ENCODE peak calls at places on chromosomes 4 and X, in eight cellular contexts. W, M, I, Q, F, H, E and Y are unnamed samples.

GRCh38 chr4:13912966-13913365 is 285.4 kb upstream of the BOD1L1 start:
- DNase-seq in W (no peak), M (no peak), I (no peak), Q (peak), F (no peak), H (no peak), E (no peak), Y (no peak)

GRCh38 chr4:124334119-124334518 is 378.4 kb downstream of the ANKRD50 start:
- DNase-seq in W (no peak), M (no peak), I (no peak), Q (peak), F (peak), H (no peak), E (peak), Y (peak)

GRCh38 chr4:182885022-182885737 is 32.0 kb downstream of the DCTD start:
- DNase-seq in W (no peak), M (no peak), I (no peak), Q (no peak), F (no peak), H (no peak), E (peak), Y (peak)

GRCh38 chr4:113317523-113317922 is 268.1 kb downstream of the ANK2 start:
- DNase-seq in W (no peak), M (no peak), I (no peak), Q (no peak), F (no peak), H (no peak), E (no peak), Y (no peak)

GRCh38 chr4:113350576-113350975 is 301.1 kb downstream of the ANK2 start:
- DNase-seq in W (no peak), M (no peak), I (no peak), Q (no peak), F (no peak), H (no peak), E (no peak), Y (no peak)

GRCh38 chrX:2502668-2503519 is 2.1 kb upstream of the DHRSX start:
- DNase-seq in W (no peak), M (no peak), I (no peak), Q (peak), F (no peak), H (no peak), E (no peak), Y (peak)

GRCh38 chr4:165208741-165209388 is 1.5 kb downstream of the KLHL2 start:
- DNase-seq in W (no peak), M (no peak), I (no peak), Q (peak), F (no peak), H (no peak), E (peak), Y (peak)

GRCh38 chr4:113094802-113095201 is 45.3 kb downstream of the ANK2 start:
- DNase-seq in W (no peak), M (no peak), I (no peak), Q (peak), F (peak), H (no peak), E (peak), Y (peak)

GRCh38 chrX:8341814-8342590 is 122.6 kb upstream of the VCX3B start:
- DNase-seq in W (no peak), M (no peak), I (no peak), Q (no peak), F (no peak), H (no peak), E (peak), Y (peak)

GRCh38 chr4:1058198-1058996 is 47.0 kb downstream of the FGFRL1 start:
- DNase-seq in W (no peak), M (no peak), I (no peak), Q (no peak), F (no peak), H (peak), E (no peak), Y (no peak)

GRCh38 chr4:176579233-176579632 is 213.5 kb downstream of the VEGFC start:
- DNase-seq in W (no peak), M (no peak), I (no peak), Q (peak), F (no peak), H (no peak), E (no peak), Y (no peak)
- TF ChIP-seq CTCF in W (no peak), M (no peak), I (no peak), Q (no peak), F (no peak), H (no peak), E (no peak), Y (no peak)

DNA sequence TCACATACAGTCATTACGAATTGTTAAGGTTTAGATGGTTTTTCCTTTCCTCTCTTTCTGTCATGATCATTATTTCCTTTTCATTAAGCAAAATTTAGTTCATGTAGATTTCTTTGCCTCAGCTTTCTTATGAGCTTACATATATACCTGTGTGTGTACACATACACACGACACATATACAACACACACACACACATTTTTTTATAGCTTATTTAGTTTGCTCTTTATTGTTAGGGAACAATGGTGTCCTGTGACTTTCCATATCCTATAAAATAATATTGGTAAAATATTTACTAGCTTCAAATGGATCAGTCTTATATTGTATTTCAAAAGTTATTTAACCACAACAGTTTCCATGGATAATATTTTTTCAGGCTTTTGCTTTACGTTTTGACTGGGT is 840.7 kb downstream of the PCDH18 start:
- DNase-seq in W (no peak), M (no peak), I (no peak), Q (no peak), F (no peak), H (no peak), E (no peak), Y (no peak)
- TF ChIP-seq CTCF in W (no peak), M (no peak), I (no peak), Q (no peak), F (no peak), H (no peak), E (no peak), Y (no peak)

DNA sequence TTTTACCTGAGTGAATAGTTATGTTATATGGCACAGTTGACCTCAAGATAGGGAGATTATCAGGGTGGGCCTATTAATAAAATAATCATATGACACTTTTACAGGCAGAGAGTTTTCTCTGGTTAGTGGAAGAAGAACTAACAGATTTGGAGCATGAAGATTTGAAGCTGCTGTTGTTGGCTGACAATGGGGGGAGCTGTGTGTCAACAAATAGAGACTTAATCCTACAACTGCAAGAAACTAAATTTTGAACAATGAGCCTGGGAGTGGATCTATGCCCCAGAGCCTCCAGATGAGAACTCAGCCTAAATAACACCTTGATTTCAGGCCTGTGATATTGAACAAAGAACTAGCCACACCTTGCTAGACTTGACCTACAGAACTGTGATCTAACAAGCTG is 7.2 kb upstream of the CCSER1 start:
- DNase-seq in W (no peak), M (no peak), I (no peak), Q (no peak), F (no peak), H (no peak), E (no peak), Y (no peak)
- TF ChIP-seq CTCF in W (no peak), M (no peak), I (no peak), Q (no peak), F (no peak), H (peak), E (no peak), Y (no peak)

GRCh38 chr4:151766691-151767090 is 5.9 kb upstream of the GATB start:
- DNase-seq in W (no peak), M (no peak), I (peak), Q (no peak), F (no peak), H (no peak), E (no peak), Y (no peak)
- TF ChIP-seq CTCF in W (no peak), M (no peak), I (no peak), Q (no peak), F (no peak), H (peak), E (no peak), Y (no peak)

DNA sequence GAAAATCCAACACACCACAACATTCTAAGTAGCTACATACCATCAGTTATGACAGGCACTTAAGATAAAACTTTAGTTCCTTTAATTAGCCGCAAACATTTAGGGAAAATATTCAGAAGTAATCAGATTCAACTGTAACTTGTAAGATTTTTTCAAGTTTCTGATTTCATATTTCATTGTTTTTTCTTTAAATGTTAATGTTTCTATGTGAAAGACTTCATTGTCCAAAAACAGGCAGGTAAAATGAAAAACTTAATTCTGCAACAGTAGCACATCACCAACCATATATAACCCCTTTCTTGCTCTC is 11.6 kb upstream of the ODAM start:
- DNase-seq in W (no peak), M (no peak), I (no peak), Q (no peak), F (no peak), H (no peak), E (no peak), Y (no peak)
- TF ChIP-seq CTCF in W (peak), M (no peak), I (no peak), Q (no peak), F (no peak), H (no peak), E (no peak), Y (no peak)

DNA sequence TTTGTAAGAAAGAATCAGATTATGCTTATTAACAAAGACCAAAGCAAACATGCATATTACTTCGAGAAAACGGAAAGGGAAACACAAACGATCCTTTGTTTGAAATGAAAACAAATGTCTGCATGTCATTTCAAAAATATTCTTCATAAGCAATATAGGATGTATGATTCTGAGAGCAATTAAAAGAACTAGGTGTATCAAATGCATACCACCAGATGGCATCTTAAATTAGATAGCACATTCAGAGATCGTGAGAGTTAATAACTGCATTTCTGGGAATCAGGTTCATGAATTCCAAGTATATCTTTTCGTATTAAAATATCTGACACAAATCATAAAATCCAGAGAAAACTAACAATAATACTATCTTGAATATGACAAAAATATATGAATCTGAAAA is 159.5 kb downstream of the PPP3CA start:
- DNase-seq in W (no peak), M (no peak), I (no peak), Q (no peak), F (no peak), H (no peak), E (no peak), Y (no peak)
- TF ChIP-seq CTCF in W (no peak), M (peak), I (no peak), Q (no peak), F (no peak), H (peak), E (no peak), Y (peak)